ENCODE peak calls at places on chromosome 5, in seven cellular contexts. Q, S, C, J, K, U and L are unnamed samples.

GRCh38 chr5:36151434-36152323 is at the start of the genes LMBRD2 and SKP2:
- DNase-seq in Q (peak; percentile 92), J (peak; percentile 100), S (peak; percentile 99), C (peak; percentile 97), U (peak; percentile 94), K (peak; percentile 97), L (peak; percentile 97)

GRCh38 chr5:128009399-128009798 is 74.2 kb upstream of the SLC12A2 start:
- DNase-seq in K (no peak), Q (no peak), U (no peak), S (no peak), J (no peak), C (no peak), L (no peak)

GRCh38 chr5:14879985-14880589 is 8.5 kb upstream of the ANKH start:
- DNase-seq in Q (no peak), J (no peak), U (no peak), S (no peak), C (peak; percentile 19), K (peak; percentile 50), L (no peak)

GRCh38 chr5:133942589-133943474 is 25.6 kb downstream of the C5orf15 start:
- DNase-seq in J (no peak), K (no peak), U (no peak), C (no peak), Q (no peak), S (no peak), L (peak; percentile 42)

GRCh38 chr5:151520294-151520693 is 70.8 kb downstream of the FAT2 start:
- DNase-seq in K (no peak), J (no peak), C (peak; percentile 27), S (no peak), Q (no peak), U (no peak), L (no peak)

GRCh38 chr5:55923177-55923872 is 71.4 kb downstream of the IL6ST start:
- DNase-seq in J (peak; percentile 29), K (no peak), S (peak; percentile 53), Q (no peak), C (peak; percentile 23), U (no peak), L (peak; percentile 29)

GRCh38 chr5:171891150-171891549 is 105.5 kb downstream of the SMIM23 start:
- DNase-seq in Q (no peak), S (no peak), U (no peak), C (no peak), J (no peak), K (no peak), L (no peak)

GRCh38 chr5:502325-503079 is 21.7 kb downstream of the SLC9A3 start:
- DNase-seq in K (no peak), S (no peak), Q (no peak), U (no peak), J (no peak), C (no peak), L (no peak)

GRCh38 chr5:120631611-120632010 is 167.5 kb downstream of the PRR16 start:
- DNase-seq in S (no peak), Q (no peak), U (no peak), J (no peak), K (no peak), C (no peak), L (no peak)

GRCh38 chr5:107513337-107514125 is 157.2 kb downstream of the EFNA5 start:
- DNase-seq in J (no peak), C (no peak), S (no peak), Q (no peak), U (no peak), K (no peak), L (no peak)

GRCh38 chr5:140005145-140005591 is 37.9 kb downstream of the NRG2 start:
- DNase-seq in C (no peak), K (no peak), J (no peak), S (no peak), Q (no peak), U (no peak), L (no peak)

GRCh38 chr5:137735531-137736284 is at the start of gene KLHL3:
- DNase-seq in C (no peak), S (peak; percentile 46), U (no peak), K (peak; percentile 58), Q (no peak), J (peak; percentile 48), L (peak; percentile 49)

GRCh38 chr5:125311743-125312142 is 565.3 kb upstream of the ZNF608 start:
- DNase-seq in C (no peak), S (no peak), J (no peak), Q (no peak), U (no peak), K (peak; percentile 87), L (no peak)

GRCh38 chr5:122816726-122817125 is 28.7 kb upstream of the SNX24 start:
- DNase-seq in J (no peak), U (no peak), C (no peak), K (no peak), Q (no peak), S (no peak), L (no peak)

GRCh38 chr5:76763136-76763535 is 47.2 kb downstream of the F2R start:
- DNase-seq in Q (no peak), J (no peak), C (peak; percentile 39), U (no peak), K (no peak), S (no peak), L (no peak)

GRCh38 chr5:53253421-53253871 is 143.9 kb upstream of the MOCS2 start:
- DNase-seq in Q (no peak), C (peak; percentile 26), J (peak; percentile 43), S (no peak), K (peak; percentile 75), U (no peak), L (no peak)

GRCh38 chr5:1460054-1460682 is 14.9 kb upstream of the SLC6A3 start:
- DNase-seq in J (no peak), K (no peak), S (peak; percentile 25), Q (no peak), C (no peak), U (no peak), L (peak; percentile 20)

GRCh38 chr5:115262066-115262404 is 642 bp downstream of the PGGT1B start:
- DNase-seq in J (no peak), Q (no peak), C (no peak), S (no peak), K (peak; percentile 39), U (no peak), L (no peak)

GRCh38 chr5:158326241-158326640 is 467.3 kb upstream of the CLINT1 start:
- DNase-seq in U (no peak), J (no peak), C (no peak), K (no peak), Q (no peak), S (no peak), L (no peak)

GRCh38 chr5:173913686-173914321 is 25.7 kb downstream of the CPEB4 start:
- DNase-seq in K (no peak), Q (no peak), C (peak; percentile 69), U (no peak), J (no peak), S (no peak), L (no peak)

GRCh38 chr5:122089096-122089495 is 11.0 kb upstream of the LOX start:
- DNase-seq in Q (no peak), K (no peak), U (no peak), S (no peak), C (no peak), J (no peak), L (no peak)